ENCODE peak calls at places on chromosomes 4 and X, in five cellular contexts. V is CD8-positive, alpha-beta T cell; D is right cardiac atrium; N is spleen; X is CD8-positive, alpha-beta memory T cell. F is an unnamed sample.

GRCh38 chrX:37347420-37347819 is 1.7 kb upstream of the PRRG1 start:
- DNase-seq in V (no peak), D (no peak), N (no peak), X (no peak), F (no peak)

GRCh38 chrX:129706395-129707072 is 32.2 kb upstream of the XPNPEP2 start:
- DNase-seq in V (no peak), D (peak; percentile 70), N (no peak), X (no peak), F (no peak)

GRCh38 chr4:42237451-42237850 is 85.0 kb upstream of the BEND4 start:
- DNase-seq in V (no peak), D (no peak), N (no peak), X (no peak), F (no peak)

GRCh38 chr4:44727471-44727870 is 1.1 kb upstream of the GNPDA2 start:
- DNase-seq in V (no peak), D (no peak), N (no peak), X (no peak), F (no peak)

GRCh38 chrX:138711399-138712347 is at the start of gene FGF13:
- DNase-seq in V (no peak), D (peak; percentile 37), N (peak; percentile 78), X (no peak), F (peak; percentile 49)

GRCh38 chr4:48944252-48944651 is 37.7 kb upstream of the OCIAD2 start:
- DNase-seq in V (no peak), D (no peak), N (no peak), X (no peak), F (no peak)

GRCh38 chrX:22097295-22097694 is 65.2 kb downstream of the PHEX start:
- DNase-seq in V (no peak), D (no peak), N (no peak), X (no peak), F (no peak)

GRCh38 chr4:48683784-48684666 is 96.1 kb downstream of the FRYL start:
- DNase-seq in V (no peak), D (no peak), N (no peak), X (no peak), F (no peak)

GRCh38 chr4:66640216-66640615 is 905.1 kb downstream of the CENPC start:
- DNase-seq in V (no peak), D (no peak), N (no peak), X (no peak), F (no peak)

GRCh38 chrX:91137881-91138280 is 296.8 kb upstream of the PABPC5 start:
- DNase-seq in V (no peak), D (no peak), N (no peak), X (no peak), F (no peak)

GRCh38 chr4:128630881-128631280 is 178.6 kb upstream of the JADE1 start:
- DNase-seq in V (no peak), D (no peak), N (no peak), X (no peak), F (no peak)

GRCh38 chrX:35439042-35439639 is 359.0 kb upstream of the MAGEB16 start:
- DNase-seq in V (no peak), D (no peak), N (no peak), X (no peak), F (no peak)

GRCh38 chrX:35442421-35442820 is 355.7 kb upstream of the MAGEB16 start:
- DNase-seq in V (no peak), D (no peak), N (no peak), X (no peak), F (no peak)

GRCh38 chrX:35439692-35440091 is 358.4 kb upstream of the MAGEB16 start:
- DNase-seq in V (no peak), D (no peak), N (no peak), X (no peak), F (no peak)
- H3K9me3 ChIP-seq in V (no peaks in the 10 kb centered on the region), D (no peaks in the 10 kb centered on the region), N (peaks cover 8% of the 10 kb centered on the region), X (no peaks in the 10 kb centered on the region), F (no peaks in the 10 kb centered on the region)

GRCh38 chr4:147233-147632 is 22.9 kb downstream of the ZNF718 start:
- DNase-seq in V (no peak), D (no peak), N (no peak), X (no peak), F (no peak)

DNA sequence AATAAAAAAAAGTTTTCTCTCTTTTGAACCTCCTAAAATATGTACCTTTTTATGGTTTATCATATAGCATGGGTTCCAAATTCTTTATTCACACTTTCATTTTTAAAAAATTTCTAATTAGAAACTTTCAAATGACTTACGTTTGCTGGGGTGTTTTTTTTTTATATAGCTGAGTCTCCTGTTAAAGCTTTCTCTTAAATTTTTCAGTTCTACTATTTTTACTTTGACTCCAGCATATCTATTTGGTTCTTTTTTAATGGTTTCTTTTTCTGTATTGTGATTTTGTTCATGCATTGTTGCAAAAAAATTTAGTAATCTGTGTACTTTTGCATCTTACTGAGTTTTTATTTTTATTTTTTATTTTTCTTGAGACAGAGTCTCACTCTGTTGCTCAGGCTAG is 22.3 kb downstream of the ZNF718 start:
- DNase-seq in V (no peak), D (no peak), N (no peak), X (no peak), F (no peak)
- H3K9me3 ChIP-seq in V (peaks cover 60% of the 10 kb centered on the region), D (peaks cover 16% of the 10 kb centered on the region), N (peaks cover 100% of the 10 kb centered on the region), X (peaks cover 42% of the 10 kb centered on the region), F (peaks cover 69% of the 10 kb centered on the region)

DNA sequence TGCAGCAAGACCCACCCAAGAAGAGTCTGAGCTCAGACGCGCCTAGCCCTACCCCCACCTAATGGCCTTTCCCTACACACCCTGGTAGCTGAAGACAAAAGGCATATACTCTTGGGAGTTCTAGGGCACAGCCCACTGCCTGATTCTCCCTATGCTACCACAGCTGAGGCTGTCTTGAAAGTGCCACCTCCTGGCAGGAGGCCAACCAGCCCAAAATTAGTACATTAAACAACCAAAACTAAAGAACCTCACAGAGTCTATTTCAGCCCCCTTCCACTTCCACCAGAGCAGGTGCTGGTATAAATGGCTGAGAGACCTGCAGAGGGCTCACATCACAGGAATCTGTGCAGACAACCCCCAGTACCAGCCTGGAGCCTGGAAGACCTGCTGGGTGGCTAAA is 119.1 kb downstream of the HMGN5 start:
- DNase-seq in V (no peak), D (no peak), N (no peak), X (no peak), F (no peak)
- H3K9me3 ChIP-seq in V (no peaks in the 10 kb centered on the region), D (no peaks in the 10 kb centered on the region), N (no peaks in the 10 kb centered on the region), X (no peaks in the 10 kb centered on the region), F (no peaks in the 10 kb centered on the region)

GRCh38 chrX:13366698-13367097 is 46.8 kb upstream of the ATXN3L start:
- DNase-seq in V (no peak), D (no peak), N (no peak), X (no peak), F (no peak)

GRCh38 chrX:13367950-13368349 is 48.1 kb upstream of the ATXN3L start:
- DNase-seq in V (no peak), D (no peak), N (no peak), X (no peak), F (no peak)

GRCh38 chrX:13372203-13372980 is 52.5 kb upstream of the ATXN3L start:
- DNase-seq in V (no peak), D (no peak), N (no peak), X (no peak), F (no peak)

GRCh38 chrX:13371191-13371590 is 51.3 kb upstream of the ATXN3L start:
- DNase-seq in V (no peak), D (no peak), N (no peak), X (no peak), F (no peak)

GRCh38 chrX:13369541-13370140 is 49.8 kb upstream of the ATXN3L start:
- DNase-seq in V (no peak), D (no peak), N (no peak), X (no peak), F (no peak)
- H3K9me3 ChIP-seq in V (no peaks in the 10 kb centered on the region), D (no peaks in the 10 kb centered on the region), N (no peaks in the 10 kb centered on the region), X (no peaks in the 10 kb centered on the region), F (no peaks in the 10 kb centered on the region)